ENCODE peak calls at places on chromosomes 6 and 20, in six cellular contexts. One of them, this sample, is unnamed. For H3K4me1, the result is how much of the 10 kb centered on the place peaks cover.

GRCh38 chr6:17928514-17929430 is 58.7 kb downstream of the KIF13A start:
- DNase-seq in HCT116: no peak
- DNase-seq in astrocyte: peak
- DNase-seq in adrenal gland: no peak
- DNase-seq in CD8-positive, alpha-beta T cell: no peak
- DNase-seq in IMR-90: peak
- DNase-seq in this sample: no peak

GRCh38 chr20:34111057-34111711 is 859 bp downstream of the EIF2S2 start:
- DNase-seq in IMR-90: peak
- DNase-seq in CD8-positive, alpha-beta T cell: no peak
- DNase-seq in adrenal gland: no peak
- DNase-seq in HCT116: no peak
- DNase-seq in astrocyte: peak
- DNase-seq in this sample: peak

GRCh38 chr6:127446356-127446755 is 12.8 kb downstream of the KIAA0408 start:
- DNase-seq in IMR-90: no peak
- DNase-seq in astrocyte: no peak
- DNase-seq in adrenal gland: no peak
- DNase-seq in HCT116: no peak
- DNase-seq in CD8-positive, alpha-beta T cell: no peak
- DNase-seq in this sample: no peak

GRCh38 chr6:166435574-166435973 is 52.8 kb upstream of the MPC1 start:
- DNase-seq in HCT116: no peak
- DNase-seq in astrocyte: no peak
- DNase-seq in IMR-90: no peak
- DNase-seq in adrenal gland: no peak
- DNase-seq in CD8-positive, alpha-beta T cell: peak
- DNase-seq in this sample: no peak

GRCh38 chr6:122389704-122390103 is 9.7 kb upstream of the HSF2 start:
- DNase-seq in IMR-90: peak
- DNase-seq in adrenal gland: no peak
- DNase-seq in astrocyte: no peak
- DNase-seq in HCT116: no peak
- DNase-seq in CD8-positive, alpha-beta T cell: no peak
- DNase-seq in this sample: no peak

GRCh38 chr6:87342829-87343228 is 1.8 kb upstream of the C6orf163 start:
- DNase-seq in IMR-90: no peak
- DNase-seq in HCT116: no peak
- DNase-seq in astrocyte: no peak
- DNase-seq in CD8-positive, alpha-beta T cell: no peak
- DNase-seq in adrenal gland: no peak
- DNase-seq in this sample: no peak

GRCh38 chr6:31090275-31090972 is 22.0 kb downstream of the C6orf15 start:
- DNase-seq in adrenal gland: no peak
- DNase-seq in HCT116: no peak
- DNase-seq in CD8-positive, alpha-beta T cell: no peak
- DNase-seq in IMR-90: no peak
- DNase-seq in astrocyte: no peak
- DNase-seq in this sample: no peak

GRCh38 chr6:10510592-10511367 is 10.4 kb upstream of the GCNT2 start:
- DNase-seq in CD8-positive, alpha-beta T cell: no peak
- DNase-seq in IMR-90: peak
- DNase-seq in HCT116: peak
- DNase-seq in adrenal gland: peak
- DNase-seq in astrocyte: no peak
- DNase-seq in this sample: peak

GRCh38 chr6:100304575-100304974 is 160.1 kb downstream of the SIM1 start:
- DNase-seq in HCT116: no peak
- DNase-seq in astrocyte: no peak
- DNase-seq in CD8-positive, alpha-beta T cell: no peak
- DNase-seq in IMR-90: no peak
- DNase-seq in adrenal gland: no peak
- DNase-seq in this sample: no peak

GRCh38 chr6:28589952-28590340 is 64.3 kb downstream of the GPX5 start:
- DNase-seq in adrenal gland: no peak
- DNase-seq in CD8-positive, alpha-beta T cell: no peak
- DNase-seq in HCT116: no peak
- DNase-seq in IMR-90: no peak
- DNase-seq in astrocyte: no peak
- DNase-seq in this sample: no peak

GRCh38 chr6:2940010-2940850 is 31.1 kb downstream of the SERPINB6 start:
- DNase-seq in adrenal gland: no peak
- DNase-seq in HCT116: no peak
- DNase-seq in IMR-90: no peak
- DNase-seq in CD8-positive, alpha-beta T cell: peak
- DNase-seq in astrocyte: no peak
- DNase-seq in this sample: no peak

GRCh38 chr6:2939315-2940009 is 31.9 kb downstream of the SERPINB6 start:
- DNase-seq in HCT116: no peak
- DNase-seq in CD8-positive, alpha-beta T cell: no peak
- DNase-seq in astrocyte: no peak
- DNase-seq in adrenal gland: no peak
- DNase-seq in IMR-90: no peak
- DNase-seq in this sample: no peak

GRCh38 chr6:2938004-2938631 is 33.2 kb downstream of the SERPINB6 start:
- DNase-seq in adrenal gland: peak
- DNase-seq in CD8-positive, alpha-beta T cell: no peak
- DNase-seq in astrocyte: no peak
- DNase-seq in HCT116: no peak
- DNase-seq in IMR-90: no peak
- DNase-seq in this sample: no peak

GRCh38 chr6:2937627-2938003 is 33.8 kb downstream of the SERPINB6 start:
- DNase-seq in HCT116: no peak
- DNase-seq in adrenal gland: peak
- DNase-seq in IMR-90: no peak
- DNase-seq in CD8-positive, alpha-beta T cell: no peak
- DNase-seq in astrocyte: no peak
- DNase-seq in this sample: no peak

DNA sequence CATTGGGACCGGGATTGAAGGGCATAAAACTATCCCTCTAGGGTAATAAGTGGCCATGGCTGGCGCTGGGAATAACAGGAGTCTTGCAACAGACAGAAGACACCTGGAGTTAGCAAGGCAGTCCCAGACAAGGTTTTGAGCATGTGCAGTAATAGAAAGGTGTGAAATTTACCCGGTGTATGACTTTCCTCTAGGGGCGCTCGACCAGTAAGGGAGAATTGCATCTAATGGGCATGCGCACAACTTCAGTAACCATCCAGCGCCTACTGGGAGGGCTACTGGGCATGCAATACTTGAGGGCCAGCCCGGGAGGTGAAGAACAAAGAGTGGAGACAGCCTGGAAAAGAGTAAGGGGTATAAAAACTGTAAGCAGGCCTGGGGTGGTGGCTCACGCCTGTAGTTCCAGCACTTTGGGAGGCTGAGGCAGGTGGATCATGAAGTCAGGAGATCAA is 32.7 kb downstream of the SERPINB6 start:
- DNase-seq in HCT116: peak
- DNase-seq in CD8-positive, alpha-beta T cell: no peak
- DNase-seq in adrenal gland: no peak
- DNase-seq in astrocyte: no peak
- DNase-seq in IMR-90: no peak
- DNase-seq in this sample: no peak
- TF ChIP-seq CTCF in HCT116: peak
- TF ChIP-seq CTCF in CD8-positive, alpha-beta T cell: no peak
- TF ChIP-seq CTCF in adrenal gland: no peak
- TF ChIP-seq CTCF in astrocyte: no peak
- TF ChIP-seq CTCF in IMR-90: no peak
- TF ChIP-seq CTCF in this sample: no peak

GRCh38 chr20:48801197-48801596 is 26.6 kb downstream of the PREX1 start:
- DNase-seq in IMR-90: no peak
- DNase-seq in astrocyte: no peak
- DNase-seq in HCT116: no peak
- DNase-seq in adrenal gland: no peak
- DNase-seq in CD8-positive, alpha-beta T cell: no peak
- DNase-seq in this sample: no peak

GRCh38 chr20:48802216-48802615 is 25.6 kb downstream of the PREX1 start:
- DNase-seq in adrenal gland: no peak
- DNase-seq in IMR-90: no peak
- DNase-seq in astrocyte: no peak
- DNase-seq in HCT116: no peak
- DNase-seq in CD8-positive, alpha-beta T cell: no peak
- DNase-seq in this sample: no peak

GRCh38 chr20:48805286-48805685 is 22.5 kb downstream of the PREX1 start:
- DNase-seq in adrenal gland: no peak
- DNase-seq in astrocyte: no peak
- DNase-seq in CD8-positive, alpha-beta T cell: no peak
- DNase-seq in HCT116: no peak
- DNase-seq in IMR-90: no peak
- DNase-seq in this sample: no peak

GRCh38 chr20:48804300-48804980 is 23.4 kb downstream of the PREX1 start:
- DNase-seq in astrocyte: no peak
- DNase-seq in IMR-90: no peak
- DNase-seq in HCT116: no peak
- DNase-seq in adrenal gland: no peak
- DNase-seq in CD8-positive, alpha-beta T cell: no peak
- DNase-seq in this sample: no peak

DNA sequence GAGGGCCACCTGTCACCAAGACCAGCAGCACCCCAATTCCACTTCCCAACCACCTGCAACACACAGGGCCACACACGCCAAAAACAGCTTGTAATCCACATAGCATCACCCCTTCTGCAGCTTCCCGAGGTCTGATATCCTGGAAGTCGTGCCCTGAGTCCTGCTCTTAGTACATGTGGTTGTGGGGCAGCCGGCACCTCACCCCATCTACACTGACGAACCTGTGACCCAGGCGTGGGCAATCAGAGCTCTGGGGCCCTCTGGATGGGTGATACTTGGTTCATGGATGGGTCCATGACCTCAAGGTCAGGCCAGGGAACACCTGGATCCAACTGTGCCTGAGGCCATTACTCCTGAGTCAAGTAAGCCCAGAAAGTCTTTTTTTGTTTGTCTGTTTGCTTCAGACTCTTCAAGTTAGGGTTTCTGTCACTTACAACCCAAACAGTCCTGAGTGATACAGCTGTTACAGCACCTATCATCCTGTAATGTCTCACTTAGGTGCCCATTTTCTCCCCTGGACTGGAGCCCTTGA is 24.2 kb downstream of the PREX1 start:
- DNase-seq in astrocyte: no peak
- DNase-seq in IMR-90: no peak
- DNase-seq in HCT116: no peak
- DNase-seq in CD8-positive, alpha-beta T cell: no peak
- DNase-seq in adrenal gland: no peak
- DNase-seq in this sample: no peak
- H3K4me1 ChIP-seq in astrocyte: under half
- H3K4me1 ChIP-seq in IMR-90: under half
- H3K4me1 ChIP-seq in HCT116: under half
- H3K4me1 ChIP-seq in CD8-positive, alpha-beta T cell: half or more
- H3K4me1 ChIP-seq in adrenal gland: under half
- H3K4me1 ChIP-seq in this sample: under half

GRCh38 chr20:19885576-19885956 is 127.5 kb downstream of the RIN2 start:
- DNase-seq in astrocyte: no peak
- DNase-seq in HCT116: no peak
- DNase-seq in adrenal gland: no peak
- DNase-seq in IMR-90: no peak
- DNase-seq in CD8-positive, alpha-beta T cell: no peak
- DNase-seq in this sample: no peak

GRCh38 chr20:19888269-19888669 is 128.9 kb upstream of the NAA20 start:
- DNase-seq in adrenal gland: no peak
- DNase-seq in CD8-positive, alpha-beta T cell: no peak
- DNase-seq in IMR-90: no peak
- DNase-seq in HCT116: no peak
- DNase-seq in astrocyte: no peak
- DNase-seq in this sample: no peak

GRCh38 chr20:19885981-19886665 is 128.1 kb downstream of the RIN2 start:
- DNase-seq in astrocyte: peak
- DNase-seq in CD8-positive, alpha-beta T cell: no peak
- DNase-seq in adrenal gland: peak
- DNase-seq in IMR-90: peak
- DNase-seq in HCT116: no peak
- DNase-seq in this sample: peak

GRCh38 chr20:19887566-19888268 is 129.4 kb upstream of the NAA20 start:
- DNase-seq in CD8-positive, alpha-beta T cell: no peak
- DNase-seq in HCT116: no peak
- DNase-seq in adrenal gland: no peak
- DNase-seq in astrocyte: peak
- DNase-seq in IMR-90: no peak
- DNase-seq in this sample: no peak

DNA sequence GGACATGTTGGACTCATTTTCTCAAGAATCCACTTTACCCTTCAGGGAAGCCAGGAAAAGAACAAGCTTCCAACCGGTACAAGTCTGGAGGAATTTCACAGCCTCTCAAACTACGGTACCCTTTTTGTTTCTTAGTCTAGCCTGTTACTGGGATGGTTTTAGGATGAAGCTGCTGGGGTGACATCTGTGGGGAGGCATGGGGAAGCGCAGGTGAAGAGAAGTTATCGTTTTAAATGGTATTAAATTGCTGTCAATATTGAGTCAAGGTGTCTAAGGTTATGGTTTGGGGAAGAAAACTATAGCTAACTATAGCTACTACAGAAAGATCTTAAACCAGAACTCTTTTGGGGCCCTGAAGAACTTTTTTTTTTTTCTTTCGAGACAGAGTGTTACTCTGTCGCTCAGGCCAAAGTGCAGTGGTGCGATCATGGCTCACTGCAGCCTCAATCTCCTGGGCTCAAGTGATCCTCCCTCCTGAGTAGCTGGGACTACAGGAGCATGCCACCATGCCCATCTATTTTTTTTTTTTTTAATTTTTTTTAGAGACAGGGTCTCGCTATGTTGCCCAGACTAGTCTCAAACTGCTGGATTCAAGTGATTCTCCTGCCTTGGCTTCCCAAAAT is 128.7 kb downstream of the RIN2 start:
- DNase-seq in CD8-positive, alpha-beta T cell: no peak
- DNase-seq in adrenal gland: no peak
- DNase-seq in IMR-90: peak
- DNase-seq in astrocyte: no peak
- DNase-seq in HCT116: no peak
- DNase-seq in this sample: no peak
- H3K4me3 ChIP-seq in CD8-positive, alpha-beta T cell: no peak
- H3K4me3 ChIP-seq in adrenal gland: peak
- H3K4me3 ChIP-seq in IMR-90: peak
- H3K4me3 ChIP-seq in astrocyte: peak
- H3K4me3 ChIP-seq in HCT116: no peak
- H3K4me3 ChIP-seq in this sample: no peak

DNA sequence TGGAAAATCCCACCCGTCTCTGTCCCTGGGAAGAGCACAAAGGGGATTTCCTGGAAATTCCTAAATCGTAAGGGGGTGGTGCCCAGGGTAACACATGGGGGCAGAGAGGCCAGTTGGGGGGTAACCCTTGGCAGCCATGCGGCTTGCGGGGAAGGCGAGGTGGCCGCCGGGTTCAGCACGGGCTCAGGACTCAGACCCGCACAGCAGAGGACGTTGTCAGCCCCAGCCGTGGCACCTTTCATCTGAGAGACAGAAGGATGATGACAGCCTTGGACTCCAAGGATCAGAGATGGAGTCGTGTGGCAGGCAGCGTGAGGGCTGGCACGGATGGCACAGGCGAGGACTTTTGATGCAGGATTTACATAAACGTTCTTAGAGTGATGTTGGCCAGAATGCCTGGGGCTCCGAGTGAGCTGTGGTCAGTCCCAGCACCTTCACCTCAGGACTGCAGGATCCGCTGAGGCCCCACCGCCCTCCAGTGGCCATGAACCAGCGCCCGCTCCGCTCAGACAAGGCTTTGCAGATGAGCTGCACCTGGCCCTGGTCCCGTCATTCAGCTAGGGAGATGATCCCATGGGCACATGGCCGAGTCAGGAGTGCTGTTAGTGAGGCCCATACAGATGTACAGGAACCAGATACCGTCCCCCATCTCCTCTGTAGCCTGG is 190.3 kb downstream of the TAF4 start:
- DNase-seq in astrocyte: no peak
- DNase-seq in CD8-positive, alpha-beta T cell: no peak
- DNase-seq in IMR-90: no peak
- DNase-seq in adrenal gland: no peak
- DNase-seq in HCT116: no peak
- DNase-seq in this sample: no peak
- TF ChIP-seq CTCF in astrocyte: no peak
- TF ChIP-seq CTCF in CD8-positive, alpha-beta T cell: no peak
- TF ChIP-seq CTCF in IMR-90: no peak
- TF ChIP-seq CTCF in adrenal gland: no peak
- TF ChIP-seq CTCF in HCT116: peak
- TF ChIP-seq CTCF in this sample: no peak

This sample was measured in uterus.